ENCODE peak calls at places on chromosome 11, in eight cellular contexts. S, T, E, M, K, O, Z and Q are unnamed samples.

GRCh38 chr11:130737041-130737830 is 179.0 kb downstream of the SNX19 start:
- DNase-seq in S (peak), E (no peak), T (no peak), Z (no peak), O (no peak), M (no peak), K (no peak), Q (no peak)

GRCh38 chr11:133981156-133981555 is 24.4 kb upstream of the IGSF9B start:
- DNase-seq in M (no peak), Z (no peak), S (no peak), K (no peak), O (no peak), T (no peak), E (no peak), Q (no peak)

GRCh38 chr11:117221775-117222517 is 9.9 kb downstream of the PCSK7 start:
- DNase-seq in Z (no peak), M (no peak), K (peak), S (no peak), E (peak), T (no peak), O (no peak), Q (no peak)

GRCh38 chr11:122804796-122805195 is 33.5 kb upstream of the CRTAM start:
- DNase-seq in T (no peak), Z (no peak), M (no peak), S (peak), K (no peak), O (no peak), E (no peak), Q (no peak)

GRCh38 chr11:130671801-130672700 is 223.6 kb downstream of the ADAMTS15 start:
- DNase-seq in S (no peak), O (no peak), Z (peak), M (peak), E (peak), T (no peak), K (peak), Q (no peak)

GRCh38 chr11:107576497-107577086 is 11.1 kb upstream of the ALKBH8 start:
- DNase-seq in M (peak), Z (no peak), K (no peak), E (peak), T (peak), O (peak), S (peak), Q (no peak)

GRCh38 chr11:106077609-106078517 is at the start of gene AASDHPPT:
- DNase-seq in M (peak), O (no peak), K (no peak), S (peak), T (peak), E (no peak), Z (peak), Q (no peak)

GRCh38 chr11:102680945-102681344 is 24.6 kb downstream of the MMP27 start:
- DNase-seq in M (no peak), Z (no peak), S (no peak), T (no peak), E (no peak), K (no peak), O (no peak), Q (no peak)

GRCh38 chr11:108672113-108672512 is 7.2 kb downstream of the DDX10 start:
- DNase-seq in Z (peak), E (no peak), S (no peak), T (no peak), M (no peak), K (no peak), O (no peak), Q (no peak)

GRCh38 chr11:82038151-82038550 is 695.5 kb downstream of the FAM181B start:
- DNase-seq in S (no peak), K (no peak), E (no peak), T (no peak), Z (no peak), M (no peak), O (no peak), Q (no peak)